ENCODE peak calls at places on chromosome 17, in six cellular contexts. H is brain microvascular endothelial cell, J is transverse colon, V is AG04450, Q is hepatocyte, X is MM.1S. U is an unnamed sample.

GRCh38 chr17:75849724-75850123 is 5.4 kb downstream of the WBP2 start:
- DNase-seq in H (no peak), V (no peak), Q (peak), J (no peak), X (no peak), U (no peak)

GRCh38 chr17:42276609-42277341 is 584 bp upstream of the STAT5B start:
- DNase-seq in Q (peak), V (peak), H (peak), X (no peak), J (peak), U (peak)

GRCh38 chr17:27873746-27874145 is 19.4 kb downstream of the LYRM9 start:
- DNase-seq in Q (no peak), V (no peak), X (no peak), H (no peak), J (no peak), U (peak)

GRCh38 chr17:82229686-82230626 is 1.1 kb downstream of the SLC16A3 start:
- DNase-seq in V (no peak), Q (no peak), J (peak), H (no peak), X (no peak), U (no peak)

GRCh38 chr17:69763503-69763902 is 311.5 kb upstream of the KCNJ16 start:
- DNase-seq in H (no peak), J (no peak), X (no peak), V (no peak), Q (peak), U (peak)

GRCh38 chr17:74245145-74245817 is 28.8 kb upstream of the DNAI2 start:
- DNase-seq in V (no peak), Q (no peak), J (no peak), H (no peak), X (no peak), U (no peak)

GRCh38 chr17:38559025-38559879 is 46.5 kb downstream of the SRCIN1 start:
- DNase-seq in J (peak), X (peak), Q (peak), H (peak), V (no peak), U (peak)

GRCh38 chr17:50100921-50101345 is 5.8 kb downstream of the PDK2 start:
- DNase-seq in X (no peak), H (no peak), Q (peak), V (no peak), J (no peak), U (no peak)

GRCh38 chr17:9211133-9211765 is 189.9 kb downstream of the NTN1 start:
- DNase-seq in H (no peak), J (no peak), X (no peak), Q (no peak), V (no peak), U (no peak)
- H3K27ac ChIP-seq in H (no peak), J (no peak), X (no peak), Q (no peak), V (no peak), U (no peak)

DNA sequence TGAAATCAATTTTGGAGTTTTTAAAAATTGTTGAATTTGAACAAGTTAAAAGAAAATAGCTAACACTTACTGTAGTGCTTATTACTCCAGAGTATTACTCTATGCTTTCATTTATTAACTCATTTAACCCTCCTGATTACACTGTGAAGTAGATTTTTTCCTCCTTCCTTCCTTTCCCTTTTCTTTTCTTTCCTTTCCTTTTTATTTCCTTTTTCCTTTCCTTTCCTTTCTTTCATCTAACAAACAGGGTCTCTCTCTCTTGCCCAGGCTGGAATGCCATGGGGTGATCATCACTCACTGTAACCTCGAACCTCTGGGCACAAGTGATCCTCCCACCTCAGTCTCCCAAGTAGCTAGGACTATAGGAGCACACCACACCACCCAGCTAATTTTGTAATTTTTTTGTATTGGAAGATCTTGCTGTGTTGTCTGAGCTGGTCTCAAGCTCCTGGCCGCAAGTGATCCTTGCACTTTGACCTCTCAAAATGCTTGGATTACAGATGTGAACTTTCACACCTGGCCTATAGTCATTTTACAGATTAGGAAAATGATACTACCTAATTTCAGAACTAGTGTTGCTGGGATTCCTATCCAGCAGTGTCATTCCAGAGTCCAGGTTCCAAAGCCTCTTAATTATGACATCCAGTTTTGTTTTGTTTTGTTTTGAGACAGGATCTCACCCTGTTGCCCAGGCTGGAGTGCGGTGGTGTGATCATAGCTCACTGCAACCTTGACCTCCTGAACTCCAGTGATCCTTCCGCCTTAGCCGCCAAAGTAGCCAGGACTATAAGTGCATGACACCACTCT is 59.9 kb downstream of the TAOK1 start:
- DNase-seq in Q (no peak), V (no peak), X (no peak), H (no peak), J (no peak), U (no peak)
- TF ChIP-seq CTCF in Q (no peak), V (no peak), X (no peak), H (no peak), J (no peak), U (no peak)

GRCh38 chr17:40524243-40524965 is 23.0 kb upstream of the TNS4 start:
- DNase-seq in X (no peak), J (no peak), Q (no peak), V (no peak), H (no peak), U (no peak)
- H3K27ac ChIP-seq in X (no peak), J (no peak), Q (no peak), V (no peak), H (no peak), U (peak)

GRCh38 chr17:67244621-67245072 is 349 bp downstream of the HELZ start:
- DNase-seq in J (peak), H (no peak), Q (peak), X (no peak), V (no peak), U (no peak)

GRCh38 chr17:67245073-67245693 is at the start of gene HELZ:
- DNase-seq in H (peak), X (peak), V (peak), Q (peak), J (peak), U (peak)

GRCh38 chr17:67246398-67246647 is 1.3 kb upstream of the HELZ start:
- DNase-seq in J (no peak), V (no peak), H (no peak), Q (no peak), X (no peak), U (no peak)

GRCh38 chr17:67246648-67247415 is 1.8 kb upstream of the HELZ start:
- DNase-seq in X (no peak), J (peak), V (no peak), Q (peak), H (peak), U (peak)

DNA sequence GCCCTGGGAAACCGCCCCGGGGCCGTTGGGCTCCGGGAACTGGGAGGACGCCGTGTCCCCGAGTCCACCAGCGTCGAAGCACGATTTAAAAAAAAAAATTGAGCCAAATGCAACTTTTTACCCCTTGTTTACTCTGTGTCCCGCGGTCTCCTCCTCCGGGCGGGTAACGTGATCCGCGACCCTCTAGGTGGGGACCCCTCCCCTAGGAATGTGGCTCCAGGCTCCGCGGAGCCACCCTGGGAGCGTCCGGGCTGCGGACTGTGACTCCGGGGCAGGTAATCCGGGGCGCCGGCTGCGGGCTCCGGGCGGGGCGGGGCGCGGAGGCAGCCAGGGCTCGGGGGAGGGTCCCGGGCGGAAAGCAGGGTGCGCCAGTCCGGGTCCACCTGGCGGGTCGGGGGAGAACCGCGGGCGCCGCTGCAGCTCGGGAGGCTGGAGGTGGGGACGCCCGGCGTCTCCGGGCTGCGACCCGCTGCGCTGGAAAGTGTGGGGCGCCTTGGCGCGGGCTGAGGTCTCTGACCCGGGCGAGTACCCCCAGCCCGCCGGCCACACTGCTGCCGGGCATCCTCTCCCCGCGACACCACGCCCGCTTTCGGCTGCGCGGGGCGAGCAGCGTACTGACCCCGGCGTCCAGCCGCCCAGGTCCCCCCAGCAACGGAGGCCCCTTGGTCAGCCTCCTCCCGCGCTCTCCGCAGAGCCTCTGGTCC is 850 bp upstream of the HELZ start:
- DNase-seq in Q (peak), J (peak), V (no peak), H (no peak), X (no peak), U (peak)
- TF ChIP-seq CTCF in Q (no peak), J (no peak), V (no peak), H (no peak), X (no peak), U (no peak)

U was measured in RWPE1.